ENCODE peak calls at places on chromosomes 5 and 9, in five cellular contexts. K is HepG2, U is H1, J is K562, O is GM12878. F is an unnamed sample.

GRCh38 chr9:21096172-21096900 is 18.6 kb upstream of the IFNB1 start:
- DNase-seq in O (peak), U (no peak), J (no peak), K (no peak), F (no peak)

GRCh38 chr5:67493676-67494075 is 297.1 kb upstream of the CD180 start:
- DNase-seq in U (no peak), K (peak), O (no peak), J (peak), F (peak)

GRCh38 chr9:133115604-133116345 is 5.3 kb downstream of the RALGDS start:
- DNase-seq in U (no peak), J (peak), O (peak), K (no peak), F (no peak)

GRCh38 chr5:78615697-78616096 is 32.9 kb downstream of the LHFPL2 start:
- DNase-seq in K (no peak), O (no peak), J (peak), U (no peak), F (no peak)

GRCh38 chr5:159956074-159956473 is 39.8 kb downstream of the ADRA1B start:
- DNase-seq in O (no peak), K (no peak), U (no peak), J (no peak), F (no peak)

GRCh38 chr5:98599016-98599415 is 174.4 kb upstream of the RGMB start:
- DNase-seq in K (no peak), U (no peak), O (no peak), J (no peak), F (no peak)

GRCh38 chr5:133232011-133232410 is 180.2 kb downstream of the HSPA4 start:
- DNase-seq in K (no peak), U (no peak), J (no peak), O (no peak), F (no peak)

GRCh38 chr9:136484153-136485048 is 1.6 kb upstream of the SEC16A start:
- DNase-seq in J (no peak), U (no peak), O (no peak), K (peak), F (no peak)

GRCh38 chr9:119951591-119951990 is 582.4 kb upstream of the BRINP1 start:
- DNase-seq in K (no peak), O (no peak), J (no peak), U (no peak), F (no peak)

GRCh38 chr5:154193176-154193575 is 2.6 kb downstream of the GALNT10 start:
- DNase-seq in J (no peak), K (no peak), O (no peak), U (no peak), F (no peak)

GRCh38 chr5:60961685-60962084 is 16.7 kb downstream of the NDUFAF2 start:
- DNase-seq in O (no peak), J (peak), K (no peak), U (no peak), F (no peak)

GRCh38 chr9:130236436-130236985 is 29.0 kb upstream of the HMCN2 start:
- DNase-seq in O (no peak), K (no peak), U (no peak), J (no peak), F (no peak)

GRCh38 chr9:38144421-38144820 is 75.4 kb upstream of the SHB start:
- DNase-seq in K (no peak), O (no peak), U (no peak), J (no peak), F (no peak)

GRCh38 chr5:149802008-149802407 is 71.9 kb downstream of the PPARGC1B start:
- DNase-seq in O (no peak), U (no peak), K (no peak), J (peak), F (no peak)

GRCh38 chr5:41157272-41157671 is 56.1 kb downstream of the C6 start:
- DNase-seq in K (no peak), J (no peak), U (no peak), O (no peak), F (no peak)

GRCh38 chr9:4349841-4350418 is 50.1 kb upstream of the GLIS3 start:
- DNase-seq in K (no peak), J (no peak), U (no peak), O (no peak), F (peak)

GRCh38 chr5:75031366-75031765 is 21.0 kb downstream of the GCNT4 start:
- DNase-seq in K (no peak), U (no peak), O (no peak), J (no peak), F (no peak)

GRCh38 chr5:75037106-75037505 is 15.3 kb downstream of the GCNT4 start:
- DNase-seq in U (no peak), J (no peak), K (peak), O (no peak), F (no peak)

GRCh38 chr5:75034137-75034739 is 18.1 kb downstream of the GCNT4 start:
- DNase-seq in K (no peak), O (no peak), U (no peak), J (no peak), F (no peak)
- TF ChIP-seq CREB1 in K (no peak), O (no peak), U (no peak), J (no peak), F (no peak)

DNA sequence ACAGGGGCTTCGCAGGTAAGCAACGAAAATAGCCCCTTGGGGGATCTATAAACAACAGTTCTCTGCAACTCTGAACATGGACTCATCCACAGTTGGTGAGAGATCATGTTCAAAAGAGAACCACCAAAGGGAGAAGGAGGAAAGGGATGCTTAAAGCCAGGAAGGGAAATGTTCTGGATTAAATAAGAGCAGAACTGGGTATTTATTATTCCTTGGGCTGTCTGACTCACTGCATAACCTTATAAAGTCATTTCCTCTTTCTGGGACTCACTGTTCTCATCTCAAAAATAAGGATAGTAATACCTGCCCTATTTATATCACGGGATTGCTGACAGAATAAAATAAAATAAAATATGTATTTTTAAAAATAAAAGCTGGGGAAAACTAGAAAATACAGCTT is 11.2 kb upstream of the MARCHF3 start:
- DNase-seq in J (no peak), O (no peak), K (no peak), U (no peak), F (no peak)
- TF ChIP-seq POLR2AphosphoS5 in J (no peak), O (no peak), K (no peak), U (no peak), F (no peak)

DNA sequence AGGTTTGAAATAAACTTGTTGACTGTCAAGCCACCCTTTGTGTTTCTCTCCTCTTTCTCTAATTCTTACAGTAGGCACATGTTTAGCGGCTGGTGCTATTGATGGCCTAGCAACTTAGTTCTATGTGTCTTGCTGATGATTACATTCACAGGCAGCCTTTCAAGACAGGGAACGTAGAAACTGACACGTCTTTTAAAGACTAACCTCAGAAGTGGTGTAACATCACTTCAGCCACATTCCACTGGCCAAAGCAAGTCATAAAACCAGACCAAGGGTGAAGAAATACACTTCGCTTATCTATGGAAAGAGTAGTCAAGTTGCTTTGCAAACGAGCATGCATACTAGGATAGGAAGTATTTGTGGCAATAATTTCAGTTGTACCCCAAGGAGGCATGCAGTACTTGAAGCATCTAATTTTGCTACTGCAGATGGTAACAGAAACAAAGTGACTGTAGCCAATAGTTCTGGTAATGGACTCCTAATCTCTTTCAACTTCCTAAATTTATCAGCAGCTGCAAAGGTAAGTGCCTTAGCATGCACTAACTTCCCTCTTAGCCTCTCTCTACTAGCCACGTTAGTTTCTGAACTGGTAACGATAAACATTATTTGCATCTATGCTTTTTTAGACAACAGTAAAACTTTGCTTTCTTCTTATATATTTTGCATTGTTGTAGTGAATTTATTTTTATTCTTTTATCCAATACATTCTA is 6.4 kb upstream of the CKS2 start:
- DNase-seq in J (no peak), U (no peak), O (no peak), K (no peak), F (no peak)
- TF ChIP-seq CREB1 in J (no peak), U (no peak), O (no peak), K (no peak), F (no peak)

GRCh38 chr9:13269589-13270452 is 9.7 kb downstream of the MPDZ start:
- DNase-seq in U (no peak), O (no peak), K (no peak), J (peak), F (no peak)

GRCh38 chr9:13267743-13268142 is 11.7 kb downstream of the MPDZ start:
- DNase-seq in U (no peak), O (no peak), K (no peak), J (peak), F (peak)

GRCh38 chr9:13266172-13266571 is 13.3 kb downstream of the MPDZ start:
- DNase-seq in J (no peak), K (no peak), U (no peak), O (no peak), F (no peak)

GRCh38 chr9:13270734-13271133 is 8.8 kb downstream of the MPDZ start:
- DNase-seq in U (no peak), J (no peak), K (no peak), O (no peak), F (no peak)

GRCh38 chr9:13268469-13268868 is 11.0 kb downstream of the MPDZ start:
- DNase-seq in K (no peak), U (no peak), J (peak), O (no peak), F (no peak)
- TF ChIP-seq POLR2AphosphoS5 in K (no peak), U (no peak), J (no peak), O (no peak), F (no peak)